ENCODE peak calls at places on chromosome 18, in six cellular contexts. One of them, this sample, is unnamed.

GRCh38 chr18:24136967-24137373 is 1.9 kb upstream of the CABYR start:
- DNase-seq in tibial artery: no peak
- DNase-seq in sigmoid colon: no peak
- DNase-seq in upper lobe of left lung: no peak
- DNase-seq in CD8-positive, alpha-beta memory T cell: no peak
- DNase-seq in PC-3: peak; percentile 66
- DNase-seq in this sample: no peak

GRCh38 chr18:27785815-27786537 is 391.0 kb downstream of the CDH2 start:
- DNase-seq in tibial artery: no peak
- DNase-seq in sigmoid colon: no peak
- DNase-seq in upper lobe of left lung: no peak
- DNase-seq in CD8-positive, alpha-beta memory T cell: no peak
- DNase-seq in PC-3: no peak
- DNase-seq in this sample: no peak

GRCh38 chr18:75489493-75490190 is 62.1 kb upstream of the SMIM21 start:
- DNase-seq in tibial artery: no peak
- DNase-seq in sigmoid colon: no peak
- DNase-seq in upper lobe of left lung: no peak
- DNase-seq in CD8-positive, alpha-beta memory T cell: no peak
- DNase-seq in PC-3: peak; percentile 91
- DNase-seq in this sample: no peak

GRCh38 chr18:37434161-37434860 is 131.3 kb downstream of the CELF4 start:
- DNase-seq in tibial artery: no peak
- DNase-seq in sigmoid colon: no peak
- DNase-seq in upper lobe of left lung: no peak
- DNase-seq in CD8-positive, alpha-beta memory T cell: no peak
- DNase-seq in PC-3: no peak
- DNase-seq in this sample: no peak

GRCh38 chr18:70417847-70418246 is 129.0 kb downstream of the SOCS6 start:
- DNase-seq in tibial artery: no peak
- DNase-seq in sigmoid colon: no peak
- DNase-seq in upper lobe of left lung: no peak
- DNase-seq in CD8-positive, alpha-beta memory T cell: no peak
- DNase-seq in PC-3: no peak
- DNase-seq in this sample: no peak

GRCh38 chr18:27860011-27860410 is 316.9 kb downstream of the CDH2 start:
- DNase-seq in tibial artery: no peak
- DNase-seq in sigmoid colon: no peak
- DNase-seq in upper lobe of left lung: no peak
- DNase-seq in CD8-positive, alpha-beta memory T cell: no peak
- DNase-seq in PC-3: no peak
- DNase-seq in this sample: no peak

GRCh38 chr18:26119246-26119645 is 14.4 kb upstream of the PSMA8 start:
- DNase-seq in tibial artery: no peak
- DNase-seq in sigmoid colon: no peak
- DNase-seq in upper lobe of left lung: no peak
- DNase-seq in CD8-positive, alpha-beta memory T cell: no peak
- DNase-seq in PC-3: no peak
- DNase-seq in this sample: no peak

GRCh38 chr18:22175326-22175725 is 5.9 kb downstream of the GATA6 start:
- DNase-seq in tibial artery: no peak
- DNase-seq in sigmoid colon: no peak
- DNase-seq in upper lobe of left lung: no peak
- DNase-seq in CD8-positive, alpha-beta memory T cell: no peak
- DNase-seq in PC-3: no peak
- DNase-seq in this sample: no peak

GRCh38 chr18:13823707-13824395 is at the start of gene MC5R:
- DNase-seq in tibial artery: peak; percentile 72
- DNase-seq in sigmoid colon: no peak
- DNase-seq in upper lobe of left lung: peak; percentile 95
- DNase-seq in CD8-positive, alpha-beta memory T cell: peak; percentile 63
- DNase-seq in PC-3: peak; percentile 61
- DNase-seq in this sample: peak; percentile 56

GRCh38 chr18:26637324-26637723 is 89.0 kb upstream of the KCTD1 start:
- DNase-seq in tibial artery: no peak
- DNase-seq in sigmoid colon: no peak
- DNase-seq in upper lobe of left lung: no peak
- DNase-seq in CD8-positive, alpha-beta memory T cell: no peak
- DNase-seq in PC-3: no peak
- DNase-seq in this sample: no peak

GRCh38 chr18:47175283-47175894 is 775 bp downstream of the IER3IP1 start:
- DNase-seq in tibial artery: no peak
- DNase-seq in sigmoid colon: no peak
- DNase-seq in upper lobe of left lung: peak; percentile 67
- DNase-seq in CD8-positive, alpha-beta memory T cell: no peak
- DNase-seq in PC-3: no peak
- DNase-seq in this sample: no peak

GRCh38 chr18:9263264-9263663 is 71.3 kb upstream of the TWSG1 start:
- DNase-seq in tibial artery: no peak
- DNase-seq in sigmoid colon: no peak
- DNase-seq in upper lobe of left lung: no peak
- DNase-seq in CD8-positive, alpha-beta memory T cell: no peak
- DNase-seq in PC-3: no peak
- DNase-seq in this sample: no peak

GRCh38 chr18:68177807-68178702 is 536.9 kb downstream of the TMX3 start:
- DNase-seq in tibial artery: no peak
- DNase-seq in sigmoid colon: no peak
- DNase-seq in upper lobe of left lung: no peak
- DNase-seq in CD8-positive, alpha-beta memory T cell: no peak
- DNase-seq in PC-3: peak; percentile 98
- DNase-seq in this sample: peak; percentile 93

GRCh38 chr18:62069556-62069955 is 117.3 kb downstream of the PIGN start:
- DNase-seq in tibial artery: no peak
- DNase-seq in sigmoid colon: no peak
- DNase-seq in upper lobe of left lung: no peak
- DNase-seq in CD8-positive, alpha-beta memory T cell: no peak
- DNase-seq in PC-3: no peak
- DNase-seq in this sample: no peak

GRCh38 chr18:50377061-50377798 is 2.4 kb downstream of the SKA1 start:
- DNase-seq in tibial artery: no peak
- DNase-seq in sigmoid colon: no peak
- DNase-seq in upper lobe of left lung: no peak
- DNase-seq in CD8-positive, alpha-beta memory T cell: no peak
- DNase-seq in PC-3: no peak
- DNase-seq in this sample: peak; percentile 62

GRCh38 chr18:76672627-76673026 is 149.7 kb upstream of the ZNF236 start:
- DNase-seq in tibial artery: no peak
- DNase-seq in sigmoid colon: no peak
- DNase-seq in upper lobe of left lung: no peak
- DNase-seq in CD8-positive, alpha-beta memory T cell: no peak
- DNase-seq in PC-3: no peak
- DNase-seq in this sample: peak; percentile 64

GRCh38 chr18:77002496-77002895 is 130.1 kb downstream of the MBP start:
- DNase-seq in tibial artery: no peak
- DNase-seq in sigmoid colon: no peak
- DNase-seq in upper lobe of left lung: no peak
- DNase-seq in CD8-positive, alpha-beta memory T cell: no peak
- DNase-seq in PC-3: no peak
- DNase-seq in this sample: no peak

GRCh38 chr18:54671291-54671881 is 80.3 kb downstream of the DYNAP start:
- DNase-seq in tibial artery: no peak
- DNase-seq in sigmoid colon: no peak
- DNase-seq in upper lobe of left lung: no peak
- DNase-seq in CD8-positive, alpha-beta memory T cell: no peak
- DNase-seq in PC-3: peak; percentile 70
- DNase-seq in this sample: peak; percentile 59

GRCh38 chr18:22961156-22961555 is 28.0 kb downstream of the RBBP8 start:
- DNase-seq in tibial artery: no peak
- DNase-seq in sigmoid colon: no peak
- DNase-seq in upper lobe of left lung: no peak
- DNase-seq in CD8-positive, alpha-beta memory T cell: no peak
- DNase-seq in PC-3: no peak
- DNase-seq in this sample: no peak

GRCh38 chr18:48824231-48824970 is 126.4 kb downstream of the SMAD7 start:
- DNase-seq in tibial artery: peak; percentile 37
- DNase-seq in sigmoid colon: peak; percentile 20
- DNase-seq in upper lobe of left lung: no peak
- DNase-seq in CD8-positive, alpha-beta memory T cell: no peak
- DNase-seq in PC-3: no peak
- DNase-seq in this sample: no peak

GRCh38 chr18:34223164-34223892 is 1.4 kb downstream of the NOL4 start:
- DNase-seq in tibial artery: no peak
- DNase-seq in sigmoid colon: no peak
- DNase-seq in upper lobe of left lung: peak; percentile 79
- DNase-seq in CD8-positive, alpha-beta memory T cell: no peak
- DNase-seq in PC-3: no peak
- DNase-seq in this sample: no peak

GRCh38 chr18:14965553-14965952 is 217.6 kb downstream of the ANKRD30B start:
- DNase-seq in tibial artery: no peak
- DNase-seq in sigmoid colon: no peak
- DNase-seq in upper lobe of left lung: no peak
- DNase-seq in CD8-positive, alpha-beta memory T cell: no peak
- DNase-seq in PC-3: no peak
- DNase-seq in this sample: no peak

GRCh38 chr18:46768166-46768921 is 11.5 kb upstream of the ST8SIA5 start:
- DNase-seq in tibial artery: no peak
- DNase-seq in sigmoid colon: no peak
- DNase-seq in upper lobe of left lung: peak; percentile 30
- DNase-seq in CD8-positive, alpha-beta memory T cell: no peak
- DNase-seq in PC-3: no peak
- DNase-seq in this sample: no peak

GRCh38 chr18:22563098-22563707 is 145.5 kb upstream of the CTAGE1 start:
- DNase-seq in tibial artery: no peak
- DNase-seq in sigmoid colon: no peak
- DNase-seq in upper lobe of left lung: no peak
- DNase-seq in CD8-positive, alpha-beta memory T cell: no peak
- DNase-seq in PC-3: peak; percentile 93
- DNase-seq in this sample: peak; percentile 79

GRCh38 chr18:1048048-1048447 is 143.4 kb downstream of the ADCYAP1 start:
- DNase-seq in tibial artery: no peak
- DNase-seq in sigmoid colon: no peak
- DNase-seq in upper lobe of left lung: no peak
- DNase-seq in CD8-positive, alpha-beta memory T cell: no peak
- DNase-seq in PC-3: peak; percentile 28
- DNase-seq in this sample: peak; percentile 33

GRCh38 chr18:73118121-73118816 is 250.5 kb upstream of the NETO1 start:
- DNase-seq in tibial artery: no peak
- DNase-seq in sigmoid colon: no peak
- DNase-seq in upper lobe of left lung: no peak
- DNase-seq in CD8-positive, alpha-beta memory T cell: no peak
- DNase-seq in PC-3: peak; percentile 79
- DNase-seq in this sample: no peak

DNA sequence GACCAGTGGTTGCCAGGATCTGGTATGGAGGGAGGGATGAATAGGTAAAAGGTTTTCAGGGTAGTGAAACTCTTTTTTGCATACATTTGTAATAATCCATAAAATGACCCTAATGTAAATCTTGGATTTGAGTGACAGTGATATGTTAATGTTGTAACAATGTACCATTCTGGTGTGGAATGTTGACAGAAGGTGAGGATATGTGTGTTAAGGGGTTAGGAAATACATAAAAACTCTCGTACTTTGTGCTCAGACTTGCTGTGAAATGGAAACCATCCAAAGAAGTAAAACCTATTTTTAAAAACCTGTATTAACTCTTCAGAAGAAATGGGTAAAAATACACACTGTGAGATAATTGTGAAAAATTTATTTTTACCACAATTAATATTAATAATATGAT is 66.2 kb downstream of the SYT4 start:
- DNase-seq in tibial artery: no peak
- DNase-seq in sigmoid colon: no peak
- DNase-seq in upper lobe of left lung: no peak
- DNase-seq in CD8-positive, alpha-beta memory T cell: no peak
- DNase-seq in PC-3: no peak
- DNase-seq in this sample: no peak
- H3K4me1 ChIP-seq in tibial artery: no peaks in the 10 kb centered on the region
- H3K4me1 ChIP-seq in sigmoid colon: no peaks in the 10 kb centered on the region
- H3K4me1 ChIP-seq in upper lobe of left lung: no peaks in the 10 kb centered on the region
- H3K4me1 ChIP-seq in CD8-positive, alpha-beta memory T cell: no peaks in the 10 kb centered on the region
- H3K4me1 ChIP-seq in PC-3: no peaks in the 10 kb centered on the region
- H3K4me1 ChIP-seq in this sample: no peaks in the 10 kb centered on the region

GRCh38 chr18:59951591-59951990 is 51.8 kb downstream of the PMAIP1 start:
- DNase-seq in tibial artery: no peak
- DNase-seq in sigmoid colon: no peak
- DNase-seq in upper lobe of left lung: no peak
- DNase-seq in CD8-positive, alpha-beta memory T cell: no peak
- DNase-seq in PC-3: peak; percentile 67
- DNase-seq in this sample: no peak

GRCh38 chr18:59957957-59958356 is 58.2 kb downstream of the PMAIP1 start:
- DNase-seq in tibial artery: no peak
- DNase-seq in sigmoid colon: no peak
- DNase-seq in upper lobe of left lung: no peak
- DNase-seq in CD8-positive, alpha-beta memory T cell: no peak
- DNase-seq in PC-3: peak; percentile 74
- DNase-seq in this sample: peak; percentile 48

GRCh38 chr18:59954241-59954640 is 54.4 kb downstream of the PMAIP1 start:
- DNase-seq in tibial artery: no peak
- DNase-seq in sigmoid colon: no peak
- DNase-seq in upper lobe of left lung: no peak
- DNase-seq in CD8-positive, alpha-beta memory T cell: no peak
- DNase-seq in PC-3: peak; percentile 25
- DNase-seq in this sample: no peak

GRCh38 chr18:59952283-59953007 is 52.6 kb downstream of the PMAIP1 start:
- DNase-seq in tibial artery: no peak
- DNase-seq in sigmoid colon: no peak
- DNase-seq in upper lobe of left lung: no peak
- DNase-seq in CD8-positive, alpha-beta memory T cell: no peak
- DNase-seq in PC-3: no peak
- DNase-seq in this sample: no peak

GRCh38 chr18:59954746-59955145 is 55.0 kb downstream of the PMAIP1 start:
- DNase-seq in tibial artery: no peak
- DNase-seq in sigmoid colon: no peak
- DNase-seq in upper lobe of left lung: no peak
- DNase-seq in CD8-positive, alpha-beta memory T cell: no peak
- DNase-seq in PC-3: peak; percentile 76
- DNase-seq in this sample: peak; percentile 25
- H3K4me1 ChIP-seq in tibial artery: no peaks in the 10 kb centered on the region
- H3K4me1 ChIP-seq in sigmoid colon: no peaks in the 10 kb centered on the region
- H3K4me1 ChIP-seq in upper lobe of left lung: no peaks in the 10 kb centered on the region
- H3K4me1 ChIP-seq in CD8-positive, alpha-beta memory T cell: no peaks in the 10 kb centered on the region
- H3K4me1 ChIP-seq in PC-3: peaks cover 54% of the 10 kb centered on the region
- H3K4me1 ChIP-seq in this sample: peaks cover 12% of the 10 kb centered on the region

GRCh38 chr18:3721771-3722661 is 272.0 kb downstream of the TGIF1 start:
- DNase-seq in tibial artery: no peak
- DNase-seq in sigmoid colon: no peak
- DNase-seq in upper lobe of left lung: no peak
- DNase-seq in CD8-positive, alpha-beta memory T cell: no peak
- DNase-seq in PC-3: no peak
- DNase-seq in this sample: no peak
- H3K4me1 ChIP-seq in tibial artery: no peaks in the 10 kb centered on the region
- H3K4me1 ChIP-seq in sigmoid colon: peaks cover 17% of the 10 kb centered on the region
- H3K4me1 ChIP-seq in upper lobe of left lung: peaks cover 14% of the 10 kb centered on the region
- H3K4me1 ChIP-seq in CD8-positive, alpha-beta memory T cell: no peaks in the 10 kb centered on the region
- H3K4me1 ChIP-seq in PC-3: no peaks in the 10 kb centered on the region
- H3K4me1 ChIP-seq in this sample: no peaks in the 10 kb centered on the region

GRCh38 chr18:79460445-79461300 is 64.9 kb downstream of the NFATC1 start:
- DNase-seq in tibial artery: no peak
- DNase-seq in sigmoid colon: no peak
- DNase-seq in upper lobe of left lung: peak; percentile 76
- DNase-seq in CD8-positive, alpha-beta memory T cell: no peak
- DNase-seq in PC-3: no peak
- DNase-seq in this sample: no peak
- H3K4me1 ChIP-seq in tibial artery: peaks cover 12% of the 10 kb centered on the region
- H3K4me1 ChIP-seq in sigmoid colon: peaks cover 17% of the 10 kb centered on the region
- H3K4me1 ChIP-seq in upper lobe of left lung: peaks cover 25% of the 10 kb centered on the region
- H3K4me1 ChIP-seq in CD8-positive, alpha-beta memory T cell: no peaks in the 10 kb centered on the region
- H3K4me1 ChIP-seq in PC-3: peaks cover 11% of the 10 kb centered on the region
- H3K4me1 ChIP-seq in this sample: peaks cover 19% of the 10 kb centered on the region

This sample was measured in cardiac muscle cell.